ENCODE peak calls at places on chromosomes 7 and 10, in ten cellular contexts. L is fibroblast of mammary gland, V is upper lobe of right lung, G is SK-N-SH, I is osteocyte, S is endodermal cell, N is upper lobe of left lung, M is bronchial epithelial cell, F is sigmoid colon, E is AG04450. W is an unnamed sample.

GRCh38 chr7:54877683-54878082 is 118.7 kb upstream of the SEC61G start:
- DNase-seq in L (no peak), V (no peak), G (no peak), I (no peak), S (no peak), N (no peak), M (peak; percentile 53), F (no peak), E (no peak), W (no peak)

GRCh38 chr10:105586451-105587098 is 945.5 kb downstream of the SORCS3 start:
- DNase-seq in L (no peak), V (no peak), G (no peak), I (no peak), S (no peak), N (no peak), M (peak; percentile 55), F (no peak), E (no peak), W (no peak)

GRCh38 chr10:71285180-71285545 is 33.9 kb upstream of the SLC29A3 start:
- DNase-seq in L (peak; percentile 44), V (no peak), G (peak; percentile 85), I (no peak), S (peak; percentile 90), N (peak; percentile 29), M (no peak), F (no peak), E (no peak), W (peak; percentile 48)

GRCh38 chr7:13829914-13830603 is 159.4 kb downstream of the ETV1 start:
- DNase-seq in L (peak; percentile 70), V (no peak), G (no peak), I (no peak), S (no peak), N (no peak), M (peak; percentile 49), F (no peak), E (peak; percentile 61), W (no peak)

GRCh38 chr10:51063659-51064535 is 10.4 kb upstream of the PRKG1 start:
- DNase-seq in L (peak; percentile 77), V (no peak), G (peak; percentile 22), I (no peak), S (no peak), N (no peak), M (peak; percentile 54), F (no peak), E (peak; percentile 26), W (no peak)

GRCh38 chr7:79452032-79452494 is 1.4 kb downstream of the MAGI2 start:
- DNase-seq in L (peak; percentile 84), V (peak; percentile 92), G (peak; percentile 91), I (peak; percentile 88), S (peak; percentile 87), N (peak; percentile 86), M (peak; percentile 62), F (peak; percentile 95), E (peak; percentile 53), W (peak; percentile 56)

GRCh38 chr10:124539935-124540641 is 78.5 kb downstream of the LHPP start:
- DNase-seq in L (peak; percentile 33), V (peak; percentile 74), G (peak; percentile 96), I (no peak), S (peak; percentile 91), N (peak; percentile 42), M (no peak), F (peak; percentile 84), E (no peak), W (peak; percentile 80)

GRCh38 chr7:106947244-106947728 is 82.2 kb downstream of the PIK3CG start:
- DNase-seq in L (peak; percentile 77), V (no peak), G (peak; percentile 72), I (no peak), S (peak; percentile 86), N (peak; percentile 38), M (peak; percentile 73), F (no peak), E (peak; percentile 69), W (no peak)

GRCh38 chr7:64959072-64959747 is 31.6 kb downstream of the ZNF117 start:
- DNase-seq in L (no peak), V (no peak), G (no peak), I (no peak), S (peak; percentile 65), N (no peak), M (no peak), F (no peak), E (no peak), W (no peak)

GRCh38 chr10:21519981-21520436 is 5.5 kb downstream of the SKIDA1 start:
- DNase-seq in L (peak; percentile 82), V (no peak), G (no peak), I (no peak), S (peak; percentile 42), N (no peak), M (peak; percentile 69), F (no peak), E (no peak), W (no peak)

GRCh38 chr10:117318909-117319308 is 56.3 kb downstream of the PDZD8 start:
- DNase-seq in L (peak; percentile 22), V (no peak), G (peak; percentile 5), I (no peak), S (no peak), N (no peak), M (no peak), F (no peak), E (no peak), W (no peak)

GRCh38 chr10:124086787-124087671 is 6.4 kb downstream of the CHST15 start:
- DNase-seq in L (no peak), V (no peak), G (peak; percentile 73), I (no peak), S (no peak), N (no peak), M (no peak), F (peak; percentile 61), E (no peak), W (no peak)

GRCh38 chr7:51658684-51659083 is 342.1 kb upstream of the COBL start:
- DNase-seq in L (no peak), V (no peak), G (no peak), I (no peak), S (no peak), N (no peak), M (no peak), F (no peak), E (no peak), W (no peak)

GRCh38 chr7:54743580-54743979 is 15.4 kb downstream of the SEC61G start:
- DNase-seq in L (no peak), V (no peak), G (no peak), I (no peak), S (no peak), N (no peak), M (no peak), F (no peak), E (no peak), W (no peak)

GRCh38 chr10:23994459-23995046 is 214.4 kb upstream of the KIAA1217 start:
- DNase-seq in L (peak; percentile 57), V (no peak), G (peak; percentile 52), I (no peak), S (peak; percentile 92), N (peak; percentile 54), M (peak; percentile 61), F (no peak), E (peak; percentile 7), W (peak; percentile 71)
- TF ChIP-seq CTCF in L (peak; percentile 90), V (peak; percentile 82), G (peak; percentile 90), I (peak; percentile 74), S (peak; percentile 93), N (peak; percentile 62), M (peak; percentile 90), F (peak; percentile 70), E (peak; percentile 84), W (peak; percentile 93)

GRCh38 chr10:1715821-1716220 is 21.5 kb downstream of the ADARB2 start:
- DNase-seq in L (no peak), V (no peak), G (no peak), I (no peak), S (peak; percentile 80), N (no peak), M (peak; percentile 29), F (no peak), E (no peak), W (no peak)
- TF ChIP-seq CTCF in L (no peak), V (no peak), G (no peak), I (peak; percentile 60), S (peak; percentile 83), N (no peak), M (peak; percentile 4), F (no peak), E (no peak), W (no peak)

GRCh38 chr7:31175672-31176071 is 123.6 kb downstream of the ADCYAP1R1 start:
- DNase-seq in L (no peak), V (no peak), G (no peak), I (no peak), S (no peak), N (no peak), M (peak; percentile 3), F (no peak), E (no peak), W (no peak)
- TF ChIP-seq CTCF in L (no peak), V (no peak), G (peak; percentile 49), I (no peak), S (peak; percentile 70), N (no peak), M (peak; percentile 9), F (no peak), E (peak; percentile 15), W (no peak)

DNA sequence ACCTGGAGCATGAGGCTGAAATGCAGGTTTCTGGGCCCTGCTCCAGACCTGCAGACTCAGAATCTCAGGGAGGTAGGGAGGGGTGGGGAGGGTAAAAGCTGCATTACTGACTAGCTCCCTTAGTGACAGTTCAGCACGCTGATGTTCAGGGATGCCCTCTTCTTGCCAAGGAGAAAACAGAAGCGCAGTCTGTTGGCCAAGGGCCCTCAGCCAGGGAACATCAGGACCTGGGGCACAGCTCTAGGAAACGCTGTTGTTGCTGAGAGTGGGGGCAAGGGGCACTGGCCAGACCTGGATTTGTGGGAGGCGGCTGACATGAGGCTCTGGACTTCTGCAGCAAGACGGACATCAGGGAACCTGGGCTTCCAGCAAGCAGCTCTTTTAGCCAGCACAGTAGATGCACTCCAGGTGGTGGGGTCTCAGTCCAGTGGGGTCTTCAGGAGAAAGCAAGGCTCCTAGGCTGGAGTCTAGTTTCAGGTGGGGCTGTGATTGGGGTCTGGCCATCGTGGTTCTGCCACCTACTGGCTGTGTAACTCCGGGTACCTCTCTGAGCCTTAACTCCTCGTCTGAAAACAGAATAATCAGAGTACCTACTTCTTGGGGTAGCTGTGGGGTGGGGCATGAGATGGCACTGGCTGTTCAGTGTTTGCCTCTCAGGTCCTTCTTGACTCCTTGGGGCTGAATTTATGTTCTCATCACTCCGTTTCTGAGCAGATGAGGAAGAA is 72.9 kb upstream of the PRLHR start:
- DNase-seq in L (no peak), V (no peak), G (peak; percentile 35), I (no peak), S (peak; percentile 61), N (no peak), M (no peak), F (peak; percentile 74), E (no peak), W (no peak)
- TF ChIP-seq CTCF in L (peak; percentile 5), V (no peak), G (peak; percentile 21), I (no peak), S (peak; percentile 66), N (no peak), M (no peak), F (no peak), E (no peak), W (no peak)

DNA sequence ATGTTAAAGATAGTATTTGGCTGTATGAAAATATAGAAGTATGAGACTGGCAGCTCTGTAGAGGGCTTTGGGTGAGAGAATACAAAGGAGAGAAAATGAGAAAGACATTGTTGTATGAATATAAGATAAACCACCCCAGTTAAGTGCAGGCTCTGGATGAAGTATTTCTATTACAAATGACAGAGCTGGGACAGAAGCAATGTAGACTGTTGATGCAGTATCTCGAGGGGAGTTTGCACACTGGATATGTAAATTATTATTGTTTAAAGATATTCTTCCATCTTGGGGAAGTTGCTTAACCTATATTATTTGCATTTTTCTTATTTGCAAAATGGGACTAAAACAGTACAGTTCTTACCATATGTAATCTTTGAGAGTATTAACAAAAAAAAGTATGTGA is 31.5 kb downstream of the ENTPD1 start:
- DNase-seq in L (no peak), V (no peak), G (no peak), I (no peak), S (no peak), N (no peak), M (no peak), F (no peak), E (no peak), W (no peak)
- TF ChIP-seq CTCF in L (no peak), V (no peak), G (no peak), I (no peak), S (no peak), N (no peak), M (no peak), F (no peak), E (no peak), W (no peak)